ENCODE peak calls at places on chromosomes 12 and 14, in four cellular contexts. B, F, G and N are unnamed samples.
A peak's percentile ranks its signal among the peaks of the same experiment; 100 is the strongest.

GRCh38 chr12:32462908-32463307 is 63.5 kb downstream of the FGD4 start:
- DNase-seq in F (no peak), B (no peak), G (no peak), N (no peak)

GRCh38 chr12:34392741-34393085 is 370.4 kb downstream of the ALG10 start:
- DNase-seq in B (no peak), G (no peak), F (peak; percentile 22), N (no peak)

GRCh38 chr14:96754162-96754844 is 42.9 kb upstream of the VRK1 start:
- DNase-seq in B (no peak), F (no peak), G (no peak), N (no peak)

GRCh38 chr12:2456813-2457186 is 338.0 kb upstream of the FKBP4 start:
- DNase-seq in F (no peak), G (no peak), B (no peak), N (no peak)

GRCh38 chr12:131051155-131051473 is 97.4 kb downstream of the ADGRD1 start:
- DNase-seq in F (no peak), G (no peak), B (no peak), N (no peak)

GRCh38 chr12:120939954-120940353 is 35.8 kb upstream of the SPPL3 start:
- DNase-seq in F (no peak), G (no peak), B (no peak), N (no peak)

GRCh38 chr14:60882219-60882618 is 98.7 kb downstream of the TRMT5 start:
- DNase-seq in F (no peak), B (no peak), G (no peak), N (no peak)

GRCh38 chr14:101084436-101084826 is 180.9 kb upstream of the RTL1 start:
- DNase-seq in G (no peak), F (peak; percentile 16), B (no peak), N (no peak)

GRCh38 chr12:14716848-14717444 is 20.5 kb upstream of the GUCY2C start:
- DNase-seq in F (peak; percentile 38), B (peak; percentile 41), G (peak; percentile 62), N (peak; percentile 25)

GRCh38 chr12:131105736-131106356 is 152.1 kb downstream of the ADGRD1 start:
- DNase-seq in B (peak; percentile 67), G (no peak), F (no peak), N (no peak)

GRCh38 chr12:906077-906585 is 43.4 kb downstream of the RAD52 start:
- DNase-seq in G (no peak), B (no peak), F (no peak), N (no peak)

GRCh38 chr14:100827140-100827517 is 1.2 kb downstream of the MEG3 start:
- DNase-seq in B (peak; percentile 11), G (peak; percentile 25), F (no peak), N (no peak)

GRCh38 chr12:49705479-49706267 is 1.5 kb downstream of the FMNL3 start:
- DNase-seq in G (peak; percentile 59), F (no peak), B (peak; percentile 54), N (peak; percentile 79)

GRCh38 chr12:101781834-101782543 is 42.7 kb upstream of the SYCP3 start:
- DNase-seq in F (no peak), B (no peak), G (peak; percentile 44), N (no peak)

GRCh38 chr12:131643581-131644452 is 67.1 kb upstream of the SFSWAP start:
- DNase-seq in F (no peak), G (no peak), B (no peak), N (no peak)

GRCh38 chr12:67148265-67148664 is 120.9 kb upstream of the CAND1 start:
- DNase-seq in G (no peak), F (no peak), B (no peak), N (no peak)

GRCh38 chr12:121719926-121720414 is 7.4 kb downstream of the TMEM120B start:
- DNase-seq in G (peak; percentile 84), F (no peak), B (no peak), N (peak; percentile 81)

GRCh38 chr14:90552465-90553297 is 155.9 kb downstream of the CALM1 start:
- DNase-seq in G (no peak), B (no peak), F (no peak), N (no peak)

GRCh38 chr12:116172224-116172849 is 105.2 kb downstream of the MED13L start:
- DNase-seq in F (no peak), G (peak; percentile 17), B (peak; percentile 42), N (no peak)

GRCh38 chr12:19068137-19068536 is 61.4 kb upstream of the PLEKHA5 start:
- DNase-seq in B (no peak), G (peak; percentile 15), F (no peak), N (no peak)

GRCh38 chr14:78606111-78606510 is 435.9 kb downstream of the NRXN3 start:
- DNase-seq in G (peak; percentile 53), F (no peak), B (no peak), N (peak; percentile 48)

GRCh38 chr14:75128596-75128990 is 1.7 kb upstream of the NEK9 start:
- DNase-seq in F (no peak), B (no peak), G (no peak), N (no peak)

GRCh38 chr14:91170504-91171121 is 56.7 kb downstream of the DGLUCY start:
- DNase-seq in G (no peak), F (peak; percentile 50), B (no peak), N (no peak)

GRCh38 chr14:79580414-79580813 is 630.9 kb downstream of the DIO2 start:
- DNase-seq in F (no peak), B (no peak), G (no peak), N (no peak)

GRCh38 chr12:120583478-120584030 is 2.4 kb upstream of the POP5 start:
- DNase-seq in F (peak; percentile 81), B (peak; percentile 92), G (peak; percentile 73), N (peak; percentile 75)

GRCh38 chr12:52058631-52059324 is 7.5 kb downstream of the NR4A1 start:
- DNase-seq in G (peak; percentile 58), F (no peak), B (no peak), N (no peak)

GRCh38 chr12:72570601-72571000 is 298.4 kb downstream of the TRHDE start:
- DNase-seq in B (no peak), F (no peak), G (no peak), N (no peak)

GRCh38 chr14:54693761-54694160 is 126.8 kb downstream of the SAMD4A start:
- DNase-seq in G (no peak), B (no peak), F (no peak), N (no peak)